ENCODE peak calls at places on chromosomes 12 and 14, in five cellular contexts. D, X, W, O and S are unnamed samples.

GRCh38 chr14:29442720-29443119 is 484.9 kb downstream of the PRKD1 start:
- DNase-seq in D (no peak), X (no peak), W (no peak), O (no peak), S (no peak)

GRCh38 chr14:94043111-94043755 is 17.1 kb downstream of the OTUB2 start:
- DNase-seq in D (no peak), X (no peak), W (no peak), O (no peak), S (no peak)

GRCh38 chr14:64507376-64508156 is 3.0 kb downstream of the ZBTB1 start:
- DNase-seq in D (no peak), X (peak), W (no peak), O (no peak), S (no peak)

GRCh38 chr12:85363382-85364190 is 83.6 kb downstream of the ALX1 start:
- DNase-seq in D (no peak), X (no peak), W (no peak), O (no peak), S (no peak)

GRCh38 chr12:46908236-46908935 is 82.6 kb upstream of the SLC38A4 start:
- DNase-seq in D (no peak), X (no peak), W (no peak), O (no peak), S (no peak)

GRCh38 chr12:116143883-116144266 is 133.6 kb downstream of the MED13L start:
- DNase-seq in D (no peak), X (no peak), W (no peak), O (no peak), S (no peak)

GRCh38 chr12:54082402-54082892 is 28.8 kb downstream of the HOXC4 start:
- DNase-seq in D (peak), X (peak), W (no peak), O (no peak), S (no peak)

GRCh38 chr14:68297871-68298468 is 478.4 kb downstream of the RAD51B start:
- DNase-seq in D (no peak), X (peak), W (no peak), O (no peak), S (no peak)

GRCh38 chr14:61152851-61153364 is 128.2 kb downstream of the TMEM30B start:
- DNase-seq in D (no peak), X (no peak), W (no peak), O (no peak), S (no peak)

GRCh38 chr12:51395283-51396230 is 4.4 kb upstream of the GALNT6 start:
- DNase-seq in D (no peak), X (no peak), W (no peak), O (no peak), S (no peak)

GRCh38 chr12:42450248-42450647 is 124.3 kb downstream of the PPHLN1 start:
- DNase-seq in D (no peak), X (no peak), W (no peak), O (no peak), S (no peak)

GRCh38 chr12:1203735-1204019 is 212.7 kb downstream of the ERC1 start:
- DNase-seq in D (no peak), X (no peak), W (no peak), O (no peak), S (no peak)
- H3K27ac ChIP-seq in D (no peak), X (no peak), W (no peak), O (peak), S (no peak)

GRCh38 chr12:131892711-131893604 is 1.5 kb upstream of the ULK1 start:
- DNase-seq in D (peak), X (no peak), W (no peak), O (no peak), S (no peak)
- H3K27ac ChIP-seq in D (no peak), X (no peak), W (peak), O (no peak), S (no peak)

GRCh38 chr12:14373202-14373601 is 7.7 kb downstream of the ATF7IP start:
- DNase-seq in D (no peak), X (no peak), W (no peak), O (no peak), S (no peak)

GRCh38 chr12:14366211-14366762 is 805 bp downstream of the ATF7IP start:
- DNase-seq in D (no peak), X (peak), W (no peak), O (no peak), S (no peak)

GRCh38 chr12:14367097-14367661 is 1.7 kb downstream of the ATF7IP start:
- DNase-seq in D (no peak), X (no peak), W (no peak), O (no peak), S (no peak)

GRCh38 chr12:14365294-14366210 is at the start of gene ATF7IP:
- DNase-seq in D (peak), X (peak), W (peak), O (peak), S (peak)

DNA sequence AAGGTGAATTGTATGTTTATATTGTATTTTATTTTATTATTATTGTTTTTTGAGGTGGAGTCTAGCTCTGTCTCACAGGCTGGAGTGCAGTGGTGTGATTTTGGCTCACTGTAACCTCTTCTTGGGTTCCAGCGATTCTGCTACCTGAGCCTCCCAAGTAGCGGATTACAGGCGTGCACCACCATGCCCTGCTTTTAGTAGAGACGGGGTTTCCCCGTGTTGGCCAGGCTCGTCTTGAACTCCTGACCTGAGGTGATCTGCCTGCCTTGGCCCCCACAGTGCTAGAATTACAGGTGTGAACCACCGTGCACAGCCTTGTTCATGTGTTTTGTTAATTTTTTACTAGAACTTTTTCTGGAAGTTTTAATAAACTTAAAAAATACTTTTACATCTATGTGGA is 3.8 kb downstream of the ATF7IP start:
- DNase-seq in D (no peak), X (no peak), W (no peak), O (no peak), S (no peak)
- H3K27ac ChIP-seq in D (no peak), X (no peak), W (no peak), O (no peak), S (no peak)

DNA sequence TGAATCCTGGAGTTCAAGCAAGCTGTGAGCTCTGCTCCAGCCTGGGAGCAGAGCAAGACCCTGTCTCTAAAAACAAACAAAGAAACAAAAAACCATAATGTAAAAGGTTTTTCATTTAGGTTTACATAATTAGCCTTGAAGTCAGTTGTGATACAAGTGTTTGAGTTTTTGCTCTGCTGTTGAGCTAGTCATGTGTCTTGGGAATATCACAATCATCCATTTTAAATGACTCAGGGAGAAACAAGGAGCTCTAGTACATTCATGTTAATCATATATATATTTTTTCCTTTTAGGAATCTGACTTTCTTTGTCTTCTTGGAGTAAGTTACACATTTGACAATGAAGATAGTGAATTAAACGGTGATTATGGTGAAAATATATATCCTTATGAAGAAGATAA is 12.9 kb downstream of the MIA2 start:
- DNase-seq in D (no peak), X (no peak), W (no peak), O (no peak), S (no peak)
- H3K27ac ChIP-seq in D (no peak), X (no peak), W (no peak), O (no peak), S (no peak)

DNA sequence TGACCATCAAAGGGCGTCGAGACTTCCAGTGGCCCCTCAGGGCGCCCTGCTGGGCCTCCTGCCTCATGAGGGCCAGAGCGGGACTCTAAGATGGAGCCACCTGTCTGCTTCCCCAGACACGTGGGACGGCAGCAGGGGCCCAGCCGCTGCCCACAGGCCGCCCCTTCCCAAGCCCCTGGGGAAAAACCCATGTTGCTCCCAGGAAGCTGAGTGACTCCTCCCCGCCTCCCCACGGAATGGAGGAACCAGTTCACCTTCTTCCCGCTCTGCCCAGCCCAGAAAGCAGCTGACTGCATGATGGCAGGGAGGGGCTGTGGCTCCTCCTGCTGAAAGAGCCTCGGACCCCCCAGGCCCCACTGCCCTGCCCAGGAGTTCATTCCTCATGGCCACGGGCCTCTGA is 14.9 kb downstream of the RAB35 start:
- DNase-seq in D (no peak), X (no peak), W (no peak), O (no peak), S (no peak)
- H3K27ac ChIP-seq in D (no peak), X (no peak), W (peak), O (no peak), S (no peak)

GRCh38 chr14:75981426-75981825 is 369 bp downstream of the TGFB3 start:
- DNase-seq in D (peak), X (peak), W (no peak), O (no peak), S (peak)
- H3K27ac ChIP-seq in D (peak), X (peak), W (peak), O (peak), S (peak)

GRCh38 chr14:23550131-23550826 is 1.3 kb downstream of the ZFHX2 start:
- DNase-seq in D (no peak), X (no peak), W (no peak), O (no peak), S (no peak)
- H3K27ac ChIP-seq in D (no peak), X (no peak), W (no peak), O (no peak), S (peak)

GRCh38 chr12:123897221-123897620 is 75.4 kb downstream of the CCDC92 start:
- DNase-seq in D (no peak), X (no peak), W (no peak), O (no peak), S (no peak)
- H3K27ac ChIP-seq in D (no peak), X (no peak), W (peak), O (no peak), S (no peak)